ENCODE peak calls at places on chromosomes 7 and 10, in four cellular contexts. V, I, N and M are unnamed samples.

GRCh38 chr10:100847440-100847839 is 65.3 kb upstream of the SLF2 start:
- DNase-seq in I (no peak), N (no peak), V (no peak), M (peak)

GRCh38 chr7:55484241-55484640 is 88.1 kb downstream of the VOPP1 start:
- DNase-seq in I (no peak), V (no peak), N (no peak), M (no peak)

GRCh38 chr10:29263506-29263905 is 25.4 kb upstream of the LYZL1 start:
- DNase-seq in I (no peak), V (no peak), N (no peak), M (no peak)

GRCh38 chr10:89404082-89404481 is 10.3 kb upstream of the IFIT5 start:
- DNase-seq in I (peak), V (no peak), N (no peak), M (peak)

GRCh38 chr10:75335191-75335590 is 66.4 kb downstream of the ZNF503 start:
- DNase-seq in V (no peak), N (no peak), I (no peak), M (no peak)

GRCh38 chr10:133039823-133040704 is 47.7 kb upstream of the ADGRA1 start:
- DNase-seq in N (no peak), V (no peak), I (no peak), M (no peak)

GRCh38 chr10:14571866-14572507 is 202.7 kb downstream of the FAM107B start:
- DNase-seq in N (no peak), V (no peak), I (peak), M (no peak)

GRCh38 chr7:151204383-151205032 is 5.8 kb downstream of the H2BK1 start:
- DNase-seq in N (no peak), I (no peak), V (no peak), M (no peak)

GRCh38 chr10:28293238-28294168 is 9.4 kb downstream of the MPP7 start:
- DNase-seq in N (no peak), I (no peak), V (no peak), M (no peak)